ENCODE peak calls at places on chromosomes 4 and X, in six cellular contexts. One of them, this sample, is unnamed.

GRCh38 chr4:5517372-5517771 is 191.0 kb downstream of the EVC2 start:
- DNase-seq in NCI-H748 treated with DMSO at 0.1 percent for 48 hours: no peak
- DNase-seq in NCI-H187: no peak
- DNase-seq in GM10248: no peak
- DNase-seq in HepG2: no peak
- DNase-seq in choroid plexus epithelial cell: peak
- DNase-seq in this sample: no peak

GRCh38 chr4:26020083-26020668 is 106.2 kb downstream of the SMIM20 start:
- DNase-seq in NCI-H748 treated with DMSO at 0.1 percent for 48 hours: no peak
- DNase-seq in NCI-H187: no peak
- DNase-seq in GM10248: no peak
- DNase-seq in HepG2: no peak
- DNase-seq in choroid plexus epithelial cell: peak
- DNase-seq in this sample: peak

GRCh38 chrX:76850851-76851250 is 423.3 kb downstream of the MAGEE1 start:
- DNase-seq in NCI-H748 treated with DMSO at 0.1 percent for 48 hours: peak
- DNase-seq in NCI-H187: no peak
- DNase-seq in GM10248: no peak
- DNase-seq in HepG2: no peak
- DNase-seq in choroid plexus epithelial cell: no peak
- DNase-seq in this sample: peak

GRCh38 chr4:47543331-47543730 is 58.3 kb downstream of the ATP10D start:
- DNase-seq in NCI-H748 treated with DMSO at 0.1 percent for 48 hours: no peak
- DNase-seq in NCI-H187: no peak
- DNase-seq in GM10248: no peak
- DNase-seq in HepG2: no peak
- DNase-seq in choroid plexus epithelial cell: peak
- DNase-seq in this sample: peak

GRCh38 chr4:176539091-176539784 is 219.5 kb downstream of the SPCS3 start:
- DNase-seq in NCI-H748 treated with DMSO at 0.1 percent for 48 hours: no peak
- DNase-seq in NCI-H187: no peak
- DNase-seq in GM10248: no peak
- DNase-seq in HepG2: no peak
- DNase-seq in choroid plexus epithelial cell: no peak
- DNase-seq in this sample: no peak

GRCh38 chrX:110268875-110269274 is 49.0 kb downstream of the AMMECR1 start:
- DNase-seq in NCI-H748 treated with DMSO at 0.1 percent for 48 hours: no peak
- DNase-seq in NCI-H187: no peak
- DNase-seq in GM10248: no peak
- DNase-seq in HepG2: no peak
- DNase-seq in choroid plexus epithelial cell: no peak
- DNase-seq in this sample: no peak

GRCh38 chrX:150581093-150581775 is 12.8 kb downstream of the MTM1 start:
- DNase-seq in NCI-H748 treated with DMSO at 0.1 percent for 48 hours: no peak
- DNase-seq in NCI-H187: no peak
- DNase-seq in GM10248: no peak
- DNase-seq in HepG2: peak
- DNase-seq in choroid plexus epithelial cell: peak
- DNase-seq in this sample: peak

GRCh38 chr4:139176299-139177048 is 544 bp downstream of the ELF2 start:
- DNase-seq in NCI-H748 treated with DMSO at 0.1 percent for 48 hours: peak
- DNase-seq in NCI-H187: peak
- DNase-seq in GM10248: peak
- DNase-seq in HepG2: peak
- DNase-seq in choroid plexus epithelial cell: peak
- DNase-seq in this sample: peak

GRCh38 chr4:173500841-173501591 is 29.0 kb downstream of the HAND2 start:
- DNase-seq in NCI-H748 treated with DMSO at 0.1 percent for 48 hours: no peak
- DNase-seq in NCI-H187: no peak
- DNase-seq in GM10248: peak
- DNase-seq in HepG2: no peak
- DNase-seq in choroid plexus epithelial cell: no peak
- DNase-seq in this sample: no peak

GRCh38 chr4:2261110-2261852 is 628 bp downstream of the MXD4 start:
- DNase-seq in NCI-H748 treated with DMSO at 0.1 percent for 48 hours: no peak
- DNase-seq in NCI-H187: no peak
- DNase-seq in GM10248: peak
- DNase-seq in HepG2: no peak
- DNase-seq in choroid plexus epithelial cell: peak
- DNase-seq in this sample: peak

GRCh38 chrX:124719060-124719459 is 372.7 kb downstream of the SH2D1A start:
- DNase-seq in NCI-H748 treated with DMSO at 0.1 percent for 48 hours: peak
- DNase-seq in NCI-H187: no peak
- DNase-seq in GM10248: no peak
- DNase-seq in HepG2: peak
- DNase-seq in choroid plexus epithelial cell: no peak
- DNase-seq in this sample: no peak

GRCh38 chr4:83224502-83225197 is 59.9 kb downstream of the COQ2 start:
- DNase-seq in NCI-H748 treated with DMSO at 0.1 percent for 48 hours: no peak
- DNase-seq in NCI-H187: no peak
- DNase-seq in GM10248: no peak
- DNase-seq in HepG2: no peak
- DNase-seq in choroid plexus epithelial cell: no peak
- DNase-seq in this sample: no peak

GRCh38 chrX:3589474-3589873 is 124.0 kb downstream of the PRKX start:
- DNase-seq in NCI-H748 treated with DMSO at 0.1 percent for 48 hours: no peak
- DNase-seq in NCI-H187: no peak
- DNase-seq in GM10248: no peak
- DNase-seq in HepG2: no peak
- DNase-seq in choroid plexus epithelial cell: no peak
- DNase-seq in this sample: no peak

GRCh38 chr4:25863906-25864418 is 1.2 kb upstream of the SEL1L3 start:
- DNase-seq in NCI-H748 treated with DMSO at 0.1 percent for 48 hours: no peak
- DNase-seq in NCI-H187: no peak
- DNase-seq in GM10248: no peak
- DNase-seq in HepG2: no peak
- DNase-seq in choroid plexus epithelial cell: no peak
- DNase-seq in this sample: no peak

GRCh38 chrX:66163849-66164401 is at the start of gene HEPH:
- DNase-seq in NCI-H748 treated with DMSO at 0.1 percent for 48 hours: no peak
- DNase-seq in NCI-H187: no peak
- DNase-seq in GM10248: peak
- DNase-seq in HepG2: no peak
- DNase-seq in choroid plexus epithelial cell: peak
- DNase-seq in this sample: peak

GRCh38 chrX:153455571-153455970 is 9.7 kb upstream of the TREX2 start:
- DNase-seq in NCI-H748 treated with DMSO at 0.1 percent for 48 hours: no peak
- DNase-seq in NCI-H187: no peak
- DNase-seq in GM10248: no peak
- DNase-seq in HepG2: no peak
- DNase-seq in choroid plexus epithelial cell: no peak
- DNase-seq in this sample: no peak

GRCh38 chr4:40842725-40843401 is 93.1 kb downstream of the NSUN7 start:
- DNase-seq in NCI-H748 treated with DMSO at 0.1 percent for 48 hours: no peak
- DNase-seq in NCI-H187: no peak
- DNase-seq in GM10248: no peak
- DNase-seq in HepG2: peak
- DNase-seq in choroid plexus epithelial cell: no peak
- DNase-seq in this sample: no peak

GRCh38 chrX:31213941-31214340 is 142.1 kb upstream of the FTHL17 start:
- DNase-seq in NCI-H748 treated with DMSO at 0.1 percent for 48 hours: peak
- DNase-seq in NCI-H187: no peak
- DNase-seq in GM10248: peak
- DNase-seq in HepG2: no peak
- DNase-seq in choroid plexus epithelial cell: peak
- DNase-seq in this sample: peak

GRCh38 chrX:40012800-40013682 is 84.7 kb downstream of the BCOR start:
- DNase-seq in NCI-H748 treated with DMSO at 0.1 percent for 48 hours: peak
- DNase-seq in NCI-H187: no peak
- DNase-seq in GM10248: peak
- DNase-seq in HepG2: peak
- DNase-seq in choroid plexus epithelial cell: peak
- DNase-seq in this sample: peak

GRCh38 chrX:106802388-106803275 is at the start of gene TBC1D8B:
- DNase-seq in NCI-H748 treated with DMSO at 0.1 percent for 48 hours: peak
- DNase-seq in NCI-H187: peak
- DNase-seq in GM10248: peak
- DNase-seq in HepG2: peak
- DNase-seq in choroid plexus epithelial cell: peak
- DNase-seq in this sample: peak

GRCh38 chrX:2351999-2352995 is 148.5 kb downstream of the DHRSX start:
- DNase-seq in NCI-H748 treated with DMSO at 0.1 percent for 48 hours: no peak
- DNase-seq in NCI-H187: no peak
- DNase-seq in GM10248: no peak
- DNase-seq in HepG2: no peak
- DNase-seq in choroid plexus epithelial cell: peak
- DNase-seq in this sample: peak

GRCh38 chr4:186029731-186030421 is 39.1 kb upstream of the TLR3 start:
- DNase-seq in NCI-H748 treated with DMSO at 0.1 percent for 48 hours: peak
- DNase-seq in NCI-H187: peak
- DNase-seq in GM10248: no peak
- DNase-seq in HepG2: no peak
- DNase-seq in choroid plexus epithelial cell: peak
- DNase-seq in this sample: peak

GRCh38 chr4:174714393-174715211 is 114.4 kb downstream of the GLRA3 start:
- DNase-seq in NCI-H748 treated with DMSO at 0.1 percent for 48 hours: peak
- DNase-seq in NCI-H187: no peak
- DNase-seq in GM10248: peak
- DNase-seq in HepG2: peak
- DNase-seq in choroid plexus epithelial cell: peak
- DNase-seq in this sample: peak

GRCh38 chr4:55931833-55932232 is 16.9 kb upstream of the CEP135 start:
- DNase-seq in NCI-H748 treated with DMSO at 0.1 percent for 48 hours: no peak
- DNase-seq in NCI-H187: no peak
- DNase-seq in GM10248: no peak
- DNase-seq in HepG2: no peak
- DNase-seq in choroid plexus epithelial cell: peak
- DNase-seq in this sample: peak

GRCh38 chrX:9530848-9531274 is 66.0 kb downstream of the TBL1X start:
- DNase-seq in NCI-H748 treated with DMSO at 0.1 percent for 48 hours: peak
- DNase-seq in NCI-H187: peak
- DNase-seq in GM10248: peak
- DNase-seq in HepG2: peak
- DNase-seq in choroid plexus epithelial cell: peak
- DNase-seq in this sample: peak

GRCh38 chr4:55036405-55036804 is 89.0 kb downstream of the KDR start:
- DNase-seq in NCI-H748 treated with DMSO at 0.1 percent for 48 hours: no peak
- DNase-seq in NCI-H187: no peak
- DNase-seq in GM10248: no peak
- DNase-seq in HepG2: no peak
- DNase-seq in choroid plexus epithelial cell: no peak
- DNase-seq in this sample: no peak

GRCh38 chr4:37666625-37667071 is 19.5 kb downstream of the RELL1 start:
- DNase-seq in NCI-H748 treated with DMSO at 0.1 percent for 48 hours: no peak
- DNase-seq in NCI-H187: no peak
- DNase-seq in GM10248: no peak
- DNase-seq in HepG2: peak
- DNase-seq in choroid plexus epithelial cell: peak
- DNase-seq in this sample: peak

GRCh38 chr4:79862842-79863241 is 210.2 kb downstream of the ANTXR2 start:
- DNase-seq in NCI-H748 treated with DMSO at 0.1 percent for 48 hours: no peak
- DNase-seq in NCI-H187: no peak
- DNase-seq in GM10248: no peak
- DNase-seq in HepG2: no peak
- DNase-seq in choroid plexus epithelial cell: no peak
- DNase-seq in this sample: no peak

GRCh38 chr4:24472514-24473308 is 111.6 kb downstream of the DHX15 start:
- DNase-seq in NCI-H748 treated with DMSO at 0.1 percent for 48 hours: peak
- DNase-seq in NCI-H187: peak
- DNase-seq in GM10248: peak
- DNase-seq in HepG2: peak
- DNase-seq in choroid plexus epithelial cell: peak
- DNase-seq in this sample: peak

This sample was measured in fibroblast of the aortic adventitia.